ENCODE peak calls at places on chromosomes 1 and 21, in seven cellular contexts. A is dorsolateral prefrontal cortex, Y is H7, J is fibroblast of mammary gland, M is ELR, B is fibroblast of the conjunctiva, F is erythroblast. R is an unnamed sample.

GRCh38 chr1:54248966-54249365 is 49.0 kb downstream of the MRPL37 start:
- DNase-seq in A (no peak), Y (no peak), J (peak; percentile 49), M (peak; percentile 42), B (no peak), F (no peak), R (peak; percentile 36)

GRCh38 chr21:45286671-45287437 is 841 bp downstream of the POFUT2 start:
- DNase-seq in A (no peak), Y (peak; percentile 97), J (no peak), M (no peak), B (no peak), F (no peak), R (no peak)

GRCh38 chr1:198530964-198531363 is 9.5 kb downstream of the ATP6V1G3 start:
- DNase-seq in A (no peak), Y (no peak), J (no peak), M (no peak), B (no peak), F (no peak), R (no peak)

GRCh38 chr21:30340714-30341573 is 3.5 kb upstream of the KRTAP27-1 start:
- DNase-seq in A (no peak), Y (peak; percentile 22), J (peak; percentile 47), M (peak; percentile 23), B (peak; percentile 13), F (peak; percentile 36), R (peak; percentile 25)

GRCh38 chr1:169944621-169945020 is 50.9 kb upstream of the SCYL3 start:
- DNase-seq in A (no peak), Y (peak; percentile 6), J (no peak), M (no peak), B (no peak), F (no peak), R (no peak)

GRCh38 chr1:16006010-16006409 is 2.0 kb downstream of the SRARP start:
- DNase-seq in A (no peak), Y (no peak), J (no peak), M (no peak), B (no peak), F (no peak), R (no peak)

GRCh38 chr1:154423988-154424326 is 18.8 kb downstream of the IL6R start:
- DNase-seq in A (no peak), Y (no peak), J (no peak), M (no peak), B (no peak), F (no peak), R (no peak)

GRCh38 chr1:150404465-150404864 is 40.5 kb downstream of the RPRD2 start:
- DNase-seq in A (no peak), Y (no peak), J (no peak), M (no peak), B (no peak), F (no peak), R (no peak)

GRCh38 chr21:38478782-38479181 is 19.5 kb downstream of the ERG start:
- DNase-seq in A (no peak), Y (no peak), J (peak; percentile 6), M (peak; percentile 57), B (no peak), F (peak; percentile 2), R (no peak)

GRCh38 chr21:20249401-20249800 is 748.8 kb upstream of the NCAM2 start:
- DNase-seq in A (no peak), Y (no peak), J (no peak), M (no peak), B (no peak), F (no peak), R (no peak)

GRCh38 chr21:42674351-42674940 is 21.0 kb downstream of the PDE9A start:
- DNase-seq in A (no peak), Y (peak; percentile 93), J (peak; percentile 39), M (no peak), B (peak; percentile 34), F (no peak), R (peak; percentile 15)

GRCh38 chr1:16032388-16033100 is 10.7 kb downstream of the CLCNKA start:
- DNase-seq in A (peak; percentile 80), Y (peak; percentile 99), J (peak; percentile 80), M (peak; percentile 91), B (peak; percentile 80), F (peak; percentile 86), R (peak; percentile 75)

GRCh38 chr1:200873116-200873670 is 412 bp downstream of the GPR25 start:
- DNase-seq in A (peak; percentile 16), Y (peak; percentile 45), J (no peak), M (no peak), B (no peak), F (no peak), R (no peak)

GRCh38 chr1:182978158-182978853 is 25.3 kb upstream of the SHCBP1L start:
- DNase-seq in A (no peak), Y (no peak), J (no peak), M (no peak), B (no peak), F (no peak), R (no peak)

GRCh38 chr1:45630429-45630828 is 6.6 kb upstream of the CCDC17 start:
- DNase-seq in A (no peak), Y (no peak), J (no peak), M (no peak), B (no peak), F (no peak), R (no peak)